ENCODE peak calls at places on chromosome 1, in ten cellular contexts. Z is IMR-90; O is HS-27A; K is pulmonary artery endothelial cell; L is HT-29; W is T-helper 17 cell; R is activated T-helper 1 cell treated with anti-CD3 and anti-CD28 coated beads, Interleukin-12 subunit alpha, Interleukin-12 subunit beta, Interleukin-2, Interleukin-4 antibody, amounts not matched to agents 30 ng/mL and 10 ng/mL and 1 ng/mL, durations not matched to agents 14 hours and 24 hours and 36 hours; I is left cardiac atrium; J is HFFc6; X is A172. M is an unnamed sample.

GRCh38 chr1:8424539-8425116 is 106.7 kb downstream of the SLC45A1 start:
- DNase-seq in Z (no peak), X (peak; percentile 38), I (peak; percentile 52), R (peak; percentile 6), W (no peak), L (no peak), J (no peak), K (no peak), O (no peak), M (no peak)

GRCh38 chr1:6127587-6128163 is 52.4 kb downstream of the CHD5 start:
- DNase-seq in W (peak; percentile 56), O (no peak), L (peak; percentile 89), Z (peak; percentile 23), K (peak; percentile 8), X (no peak), R (peak; percentile 50), I (peak; percentile 83), J (peak; percentile 19), M (peak; percentile 20)

GRCh38 chr1:11784993-11785769 is 20.6 kb downstream of the MTHFR start:
- DNase-seq in R (peak; percentile 21), J (peak; percentile 33), L (peak; percentile 56), K (no peak), O (no peak), Z (peak; percentile 21), W (peak; percentile 23), I (peak; percentile 84), X (peak; percentile 10), M (peak; percentile 14)

GRCh38 chr1:66261370-66261769 is 272.6 kb upstream of the SGIP1 start:
- DNase-seq in K (no peak), O (no peak), L (no peak), Z (no peak), X (no peak), J (no peak), R (no peak), I (no peak), W (no peak), M (no peak)

GRCh38 chr1:12748778-12749355 is 2.9 kb downstream of the CFAP107 start:
- DNase-seq in X (no peak), O (no peak), L (no peak), Z (no peak), I (no peak), J (no peak), K (no peak), W (no peak), R (no peak), M (no peak)

GRCh38 chr1:245754463-245754961 is 599.7 kb downstream of the KIF26B start:
- DNase-seq in O (no peak), R (no peak), I (no peak), X (no peak), L (peak; percentile 73), K (no peak), J (peak; percentile 12), W (no peak), Z (no peak), M (no peak)

GRCh38 chr1:34292472-34292871 is 115.8 kb downstream of the C1orf94 start:
- DNase-seq in I (no peak), Z (no peak), R (no peak), K (no peak), O (no peak), W (no peak), X (no peak), L (no peak), J (no peak), M (no peak)

GRCh38 chr1:230869499-230869898 is 1.2 kb upstream of the C1orf198 start:
- DNase-seq in L (no peak), I (no peak), X (peak; percentile 77), O (no peak), W (no peak), J (peak; percentile 61), Z (peak; percentile 71), R (no peak), K (no peak), M (no peak)

GRCh38 chr1:229432116-229432461 is 1.8 kb downstream of the ACTA1 start:
- DNase-seq in K (no peak), I (no peak), O (no peak), X (no peak), L (no peak), R (no peak), Z (no peak), J (no peak), W (no peak), M (no peak)

GRCh38 chr1:16888806-16889178 is 7.0 kb upstream of the RNU1-2 start:
- DNase-seq in X (no peak), K (no peak), I (no peak), J (no peak), R (no peak), O (no peak), L (peak; percentile 42), W (no peak), Z (no peak), M (no peak)

GRCh38 chr1:161177112-161177935 is at the start of gene B4GALT3:
- DNase-seq in X (peak; percentile 77), J (peak; percentile 64), R (peak; percentile 91), Z (peak; percentile 65), K (no peak), I (peak; percentile 92), O (no peak), L (peak; percentile 83), W (peak; percentile 93), M (no peak)

GRCh38 chr1:221449801-221450470 is 292.0 kb downstream of the DUSP10 start:
- DNase-seq in I (no peak), O (no peak), R (no peak), K (no peak), W (no peak), Z (peak; percentile 80), J (peak; percentile 32), X (no peak), L (no peak), M (no peak)